ENCODE peak calls at places on chromosomes 11 and 22, in eight cellular contexts. N is aorta; E is fibroblast of lung; Y is endodermal cell; C is cardiac muscle cell; G is stomach; R is effector memory CD4-positive, alpha-beta T cell; H is right cardiac atrium. B is an unnamed sample.
A peak's percentile ranks its signal among the peaks of the same experiment; 100 is the strongest.

GRCh38 chr22:30573594-30574094 is 821 bp downstream of the GAL3ST1 start:
- DNase-seq in N (no peak), E (no peak), Y (peak; percentile 61), C (no peak), G (peak; percentile 56), R (no peak), H (no peak), B (no peak)

GRCh38 chr11:15609445-15609844 is 494.7 kb downstream of the INSC start:
- DNase-seq in N (no peak), E (no peak), Y (no peak), C (no peak), G (no peak), R (no peak), H (no peak), B (no peak)

GRCh38 chr11:119805663-119806062 is 76.7 kb upstream of the NECTIN1 start:
- DNase-seq in N (no peak), E (no peak), Y (no peak), C (no peak), G (no peak), R (no peak), H (no peak), B (no peak)

GRCh38 chr11:75350743-75351540 is 519 bp downstream of the ARRB1 start:
- DNase-seq in N (peak; percentile 82), E (peak; percentile 49), Y (peak; percentile 87), C (no peak), G (peak; percentile 65), R (no peak), H (peak; percentile 68), B (no peak)

GRCh38 chr22:18952022-18952421 is 15.9 kb upstream of the PRODH start:
- DNase-seq in N (peak; percentile 40), E (no peak), Y (no peak), C (no peak), G (no peak), R (no peak), H (no peak), B (no peak)

GRCh38 chr22:44928064-44928463 is 81.7 kb downstream of the PHF21B start:
- DNase-seq in N (peak; percentile 32), E (no peak), Y (no peak), C (no peak), G (no peak), R (no peak), H (no peak), B (no peak)

GRCh38 chr11:15238856-15239255 is 124.1 kb downstream of the INSC start:
- DNase-seq in N (no peak), E (no peak), Y (no peak), C (no peak), G (no peak), R (no peak), H (no peak), B (no peak)

GRCh38 chr11:19705936-19706335 is 6.7 kb upstream of the NAV2 start:
- DNase-seq in N (no peak), E (no peak), Y (no peak), C (no peak), G (no peak), R (no peak), H (no peak), B (no peak)

GRCh38 chr11:35946766-35947165 is 2.9 kb downstream of the LDLRAD3 start:
- DNase-seq in N (no peak), E (no peak), Y (peak; percentile 75), C (no peak), G (no peak), R (no peak), H (no peak), B (no peak)

GRCh38 chr11:61688368-61689163 is 8.4 kb downstream of the DAGLA start:
- DNase-seq in N (peak; percentile 86), E (peak; percentile 53), Y (peak; percentile 48), C (no peak), G (peak; percentile 70), R (no peak), H (peak; percentile 84), B (no peak)

GRCh38 chr22:18029686-18030267 is 5.4 kb upstream of the MICAL3 start:
- DNase-seq in N (no peak), E (no peak), Y (no peak), C (no peak), G (no peak), R (no peak), H (no peak), B (no peak)

GRCh38 chr11:25733777-25734176 is 598.2 kb upstream of the ANO3 start:
- DNase-seq in N (no peak), E (no peak), Y (no peak), C (no peak), G (no peak), R (no peak), H (no peak), B (no peak)

GRCh38 chr11:31800398-31801265 is 10.5 kb downstream of the PAX6 start:
- DNase-seq in N (no peak), E (no peak), Y (peak; percentile 53), C (no peak), G (no peak), R (no peak), H (no peak), B (no peak)
- H3K4me1 ChIP-seq in N (no peaks in the 10 kb centered on the region), E (no peaks in the 10 kb centered on the region), Y (peaks cover 18% of the 10 kb centered on the region), C (no peaks in the 10 kb centered on the region), G (peaks cover 48% of the 10 kb centered on the region), R (peaks cover 28% of the 10 kb centered on the region), H (peaks cover 5% of the 10 kb centered on the region), B (peaks cover 18% of the 10 kb centered on the region)

GRCh38 chr22:41230399-41230785 is 10.3 kb downstream of the CHADL start:
- DNase-seq in N (no peak), E (no peak), Y (no peak), C (no peak), G (no peak), R (no peak), H (no peak), B (no peak)
- H3K4me1 ChIP-seq in N (no peaks in the 10 kb centered on the region), E (no peaks in the 10 kb centered on the region), Y (no peaks in the 10 kb centered on the region), C (no peaks in the 10 kb centered on the region), G (no peaks in the 10 kb centered on the region), R (no peaks in the 10 kb centered on the region), H (peaks cover 4% of the 10 kb centered on the region), B (no peaks in the 10 kb centered on the region)

DNA sequence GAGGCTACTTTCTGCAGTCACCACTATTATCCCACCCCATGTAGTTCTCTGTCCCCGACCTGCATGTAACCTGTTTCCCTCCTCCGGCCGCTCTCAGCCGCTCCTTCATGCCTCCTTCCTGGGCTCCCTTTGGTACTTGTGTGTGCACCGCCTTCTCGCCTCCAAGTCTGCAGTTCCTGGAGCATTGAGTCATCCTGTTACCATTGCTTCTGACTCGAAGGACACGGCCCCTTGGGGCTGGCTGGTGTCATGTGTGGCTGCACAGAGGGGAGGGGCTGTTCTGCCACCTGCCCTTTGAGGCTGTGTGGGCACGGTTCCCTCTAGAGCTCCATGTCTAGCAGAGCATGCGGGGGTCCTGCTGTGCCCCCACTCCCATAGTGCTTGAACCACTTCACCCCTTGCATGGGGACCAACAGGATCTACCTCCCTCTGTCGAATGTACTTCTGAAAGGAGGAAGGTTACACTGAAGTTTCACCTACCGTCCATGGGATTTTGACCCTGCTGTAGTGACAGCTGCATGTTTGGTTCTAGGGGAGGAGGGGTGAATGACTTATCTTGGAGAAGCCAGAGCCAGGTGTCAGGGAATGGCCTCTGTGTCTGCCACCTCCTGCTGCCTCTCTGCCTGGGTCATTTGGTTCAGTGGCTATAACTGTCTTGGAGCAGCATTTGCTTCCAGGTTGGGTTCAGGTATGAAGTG is 39.6 kb downstream of the BCR start:
- DNase-seq in N (peak; percentile 75), E (peak; percentile 81), Y (peak; percentile 82), C (no peak), G (peak; percentile 51), R (no peak), H (peak; percentile 43), B (no peak)
- H3K4me1 ChIP-seq in N (peaks cover 4% of the 10 kb centered on the region), E (peaks cover 32% of the 10 kb centered on the region), Y (peaks cover 40% of the 10 kb centered on the region), C (peaks cover 38% of the 10 kb centered on the region), G (peaks cover 100% of the 10 kb centered on the region), R (peaks cover 90% of the 10 kb centered on the region), H (peaks cover 63% of the 10 kb centered on the region), B (peaks cover 99% of the 10 kb centered on the region)

DNA sequence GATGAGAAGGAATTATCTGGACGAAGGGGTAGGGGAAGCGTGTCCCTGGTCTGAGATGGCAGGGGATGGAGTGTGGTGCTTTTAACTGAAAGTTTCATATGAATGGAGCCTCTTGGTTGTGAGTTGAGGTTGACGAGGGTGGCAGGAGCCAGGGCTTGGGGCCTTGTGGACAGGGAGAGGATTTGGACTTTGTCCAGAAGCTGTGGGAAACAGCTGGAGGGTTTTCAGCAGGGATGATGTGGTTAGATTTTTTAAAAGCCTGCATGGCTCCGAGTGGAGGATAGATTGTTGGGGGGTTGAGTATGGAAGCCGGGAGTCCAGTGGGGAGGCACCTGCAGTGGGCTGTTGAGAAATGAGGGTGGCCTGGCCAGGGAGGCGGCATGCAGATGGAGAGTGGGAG is 24.8 kb downstream of the MYO7A start:
- DNase-seq in N (peak; percentile 29), E (peak; percentile 52), Y (no peak), C (no peak), G (no peak), R (no peak), H (no peak), B (no peak)
- H3K4me1 ChIP-seq in N (no peaks in the 10 kb centered on the region), E (no peaks in the 10 kb centered on the region), Y (no peaks in the 10 kb centered on the region), C (no peaks in the 10 kb centered on the region), G (peaks cover 29% of the 10 kb centered on the region), R (peaks cover 26% of the 10 kb centered on the region), H (no peaks in the 10 kb centered on the region), B (peaks cover 21% of the 10 kb centered on the region)

GRCh38 chr11:96169250-96169649 is 173.7 kb downstream of the MAML2 start:
- DNase-seq in N (no peak), E (no peak), Y (no peak), C (no peak), G (no peak), R (no peak), H (no peak), B (no peak)

GRCh38 chr11:96162816-96163499 is 180.0 kb downstream of the MAML2 start:
- DNase-seq in N (no peak), E (peak; percentile 95), Y (no peak), C (no peak), G (no peak), R (no peak), H (peak; percentile 39), B (no peak)

GRCh38 chr11:96167233-96167632 is 175.8 kb downstream of the MAML2 start:
- DNase-seq in N (no peak), E (no peak), Y (peak; percentile 69), C (no peak), G (no peak), R (no peak), H (no peak), B (no peak)

GRCh38 chr11:96168623-96169022 is 174.4 kb downstream of the MAML2 start:
- DNase-seq in N (no peak), E (peak; percentile 89), Y (no peak), C (no peak), G (no peak), R (no peak), H (peak; percentile 32), B (no peak)

GRCh38 chr11:96167787-96168186 is 175.2 kb downstream of the MAML2 start:
- DNase-seq in N (no peak), E (no peak), Y (no peak), C (no peak), G (no peak), R (no peak), H (no peak), B (no peak)
- H3K4me1 ChIP-seq in N (peaks cover 8% of the 10 kb centered on the region), E (peaks cover 22% of the 10 kb centered on the region), Y (peaks cover 21% of the 10 kb centered on the region), C (no peaks in the 10 kb centered on the region), G (peaks cover 41% of the 10 kb centered on the region), R (no peaks in the 10 kb centered on the region), H (no peaks in the 10 kb centered on the region), B (peaks cover 9% of the 10 kb centered on the region)